ENCODE peak calls at places on chromosome 19, in five cellular contexts. I is hepatic stellate cell; X is fibroblast of mammary gland; N is tibial nerve; G is stimulated activated CD4-positive, alpha-beta T cell treated with anti-CD3 and anti-CD28 coated beads, TNF-alpha, amount 100 ng/mL, for 48 hours. C is an unnamed sample.

GRCh38 chr19:53078668-53079067 is 24.6 kb downstream of the ZNF160 start:
- DNase-seq in I (no peak), X (no peak), N (no peak), G (no peak), C (no peak)

GRCh38 chr19:14383556-14383897 is 2.3 kb downstream of the ADGRE5 start:
- DNase-seq in I (no peak), X (peak; percentile 52), N (no peak), G (no peak), C (no peak)

GRCh38 chr19:55402509-55402908 is 5.1 kb downstream of the UBE2S start:
- DNase-seq in I (no peak), X (no peak), N (no peak), G (no peak), C (no peak)

GRCh38 chr19:2053601-2054389 is 2.8 kb upstream of the MKNK2 start:
- DNase-seq in I (no peak), X (no peak), N (no peak), G (no peak), C (peak; percentile 82)

GRCh38 chr19:47609885-47610545 is 1.1 kb downstream of the BICRA start:
- DNase-seq in I (peak; percentile 40), X (peak; percentile 50), N (no peak), G (no peak), C (peak; percentile 55)

GRCh38 chr19:13764821-13765394 is 586 bp downstream of the MRI1 start:
- DNase-seq in I (peak; percentile 50), X (no peak), N (no peak), G (peak; percentile 42), C (no peak)

GRCh38 chr19:11152318-11153062 is 3.1 kb downstream of the SPC24 start:
- DNase-seq in I (peak; percentile 43), X (peak; percentile 96), N (peak; percentile 58), G (no peak), C (peak; percentile 82)

GRCh38 chr19:40217921-40218890 is at the start of gene TTC9B:
- DNase-seq in I (peak; percentile 52), X (no peak), N (no peak), G (no peak), C (no peak)

GRCh38 chr19:41936416-41936850 is 8.2 kb upstream of the ERFL start:
- DNase-seq in I (no peak), X (no peak), N (no peak), G (no peak), C (no peak)

GRCh38 chr19:6478815-6479214 is 2.8 kb downstream of the DENND1C start:
- DNase-seq in I (no peak), X (no peak), N (no peak), G (no peak), C (no peak)

GRCh38 chr19:18093439-18094161 is 4.0 kb upstream of the MAST3 start:
- DNase-seq in I (peak; percentile 74), X (peak; percentile 60), N (no peak), G (no peak), C (no peak)

GRCh38 chr19:14563989-14564650 is 7.7 kb downstream of the NDUFB7 start:
- DNase-seq in I (no peak), X (peak; percentile 64), N (no peak), G (peak; percentile 68), C (no peak)

GRCh38 chr19:17766543-17767131 is 15.4 kb downstream of the FCHO1 start:
- DNase-seq in I (peak; percentile 74), X (peak; percentile 80), N (peak; percentile 76), G (no peak), C (peak; percentile 84)

GRCh38 chr19:5297272-5297669 is 43.3 kb downstream of the PTPRS start:
- DNase-seq in I (no peak), X (no peak), N (no peak), G (no peak), C (no peak)

GRCh38 chr19:17091758-17092333 is 16.3 kb downstream of the MYO9B start:
- DNase-seq in I (no peak), X (no peak), N (no peak), G (no peak), C (peak; percentile 60)

GRCh38 chr19:13974073-13974472 is 21.8 kb downstream of the DCAF15 start:
- DNase-seq in I (no peak), X (no peak), N (no peak), G (no peak), C (no peak)

GRCh38 chr19:10010247-10010691 is at the start of gene COL5A3:
- DNase-seq in I (peak; percentile 97), X (peak; percentile 84), N (peak; percentile 43), G (no peak), C (peak; percentile 72)

GRCh38 chr19:15015946-15016542 is 33.2 kb upstream of the CASP14 start:
- DNase-seq in I (no peak), X (peak; percentile 3), N (no peak), G (no peak), C (no peak)

GRCh38 chr19:22052644-22053013 is 345 bp downstream of the ZNF257 start:
- DNase-seq in I (no peak), X (no peak), N (no peak), G (peak; percentile 7), C (no peak)

GRCh38 chr19:885536-886224 is 7.3 kb downstream of the MED16 start:
- DNase-seq in I (no peak), X (no peak), N (no peak), G (no peak), C (no peak)

GRCh38 chr19:53906211-53907192 is 2.6 kb upstream of the CACNG7 start:
- DNase-seq in I (peak; percentile 77), X (peak; percentile 10), N (no peak), G (peak; percentile 65), C (no peak)

GRCh38 chr19:6044056-6044805 is 66.1 kb downstream of the RFX2 start:
- DNase-seq in I (no peak), X (no peak), N (no peak), G (no peak), C (peak; percentile 20)

GRCh38 chr19:18646535-18647370 is 9.9 kb downstream of the KLHL26 start:
- DNase-seq in I (no peak), X (no peak), N (no peak), G (no peak), C (no peak)

GRCh38 chr19:20247016-20247683 is 80.1 kb downstream of the ZNF486 start:
- DNase-seq in I (peak; percentile 6), X (peak; percentile 16), N (no peak), G (peak; percentile 18), C (peak; percentile 59)

GRCh38 chr19:1089891-1090290 is 5.3 kb downstream of the POLR2E start:
- DNase-seq in I (no peak), X (no peak), N (no peak), G (no peak), C (no peak)

GRCh38 chr19:13825489-13826475 is 30.5 kb downstream of the ZSWIM4 start:
- DNase-seq in I (no peak), X (no peak), N (no peak), G (no peak), C (no peak)

GRCh38 chr19:21699197-21699596 is 68.2 kb downstream of the ZNF100 start:
- DNase-seq in I (no peak), X (no peak), N (no peak), G (no peak), C (no peak)

GRCh38 chr19:51735759-51736449 is 12.1 kb upstream of the HAS1 start:
- DNase-seq in I (no peak), X (peak; percentile 98), N (peak; percentile 19), G (no peak), C (peak; percentile 46)

GRCh38 chr19:41351339-41352245 is 2.1 kb downstream of the TGFB1 start:
- DNase-seq in I (peak; percentile 75), X (peak; percentile 58), N (no peak), G (peak; percentile 73), C (peak; percentile 67)

GRCh38 chr19:52992109-52993004 is 21.4 kb upstream of the ERVV-1 start:
- DNase-seq in I (peak; percentile 5), X (no peak), N (no peak), G (no peak), C (no peak)

GRCh38 chr19:39327990-39328705 is 7.5 kb upstream of the LRFN1 start:
- DNase-seq in I (peak; percentile 85), X (peak; percentile 58), N (peak; percentile 83), G (peak; percentile 69), C (peak; percentile 90)

GRCh38 chr19:38727868-38728660 is 16.2 kb downstream of the CAPN12 start:
- DNase-seq in I (peak; percentile 86), X (no peak), N (no peak), G (no peak), C (no peak)

GRCh38 chr19:47228937-47229673 is 1.9 kb downstream of the BBC3 start:
- DNase-seq in I (peak; percentile 33), X (peak; percentile 41), N (no peak), G (no peak), C (no peak)

GRCh38 chr19:1577929-1578618 is 9.9 kb upstream of the MEX3D start:
- DNase-seq in I (no peak), X (no peak), N (no peak), G (no peak), C (no peak)

GRCh38 chr19:42547927-42548326 is 19.6 kb upstream of the CEACAM1 start:
- DNase-seq in I (no peak), X (no peak), N (no peak), G (no peak), C (no peak)

GRCh38 chr19:41298327-41298964 is 11.5 kb upstream of the CCDC97 start:
- DNase-seq in I (peak; percentile 96), X (peak; percentile 77), N (peak; percentile 46), G (no peak), C (no peak)

GRCh38 chr19:9848761-9849160 is 13.6 kb downstream of the PIN1 start:
- DNase-seq in I (no peak), X (no peak), N (no peak), G (no peak), C (no peak)

GRCh38 chr19:41958367-41959055 is 610 bp downstream of the RABAC1 start:
- DNase-seq in I (peak; percentile 92), X (peak; percentile 49), N (peak; percentile 73), G (peak; percentile 94), C (peak; percentile 89)